ENCODE peak calls at places on chromosomes 7 and 10, in eight cellular contexts. O, V, Y, T, G, A, R and Q are unnamed samples.

GRCh38 chr10:93784059-93784458 is 26.3 kb downstream of the LGI1 start:
- DNase-seq in G (no peak), T (no peak), V (no peak), O (no peak), R (no peak), A (no peak), Y (no peak), Q (no peak)

GRCh38 chr7:18667466-18667865 is 171.9 kb downstream of the HDAC9 start:
- DNase-seq in T (no peak), O (peak), V (peak), A (no peak), G (peak), Y (no peak), R (peak), Q (peak)

GRCh38 chr10:103598654-103599115 is 105.2 kb downstream of the NEURL1 start:
- DNase-seq in O (peak), G (peak), T (peak), V (peak), Y (peak), A (no peak), R (peak), Q (no peak)

GRCh38 chr10:103736044-103736443 is 119.3 kb downstream of the SH3PXD2A start:
- DNase-seq in Y (no peak), A (no peak), T (no peak), O (no peak), V (no peak), R (no peak), G (no peak), Q (no peak)

GRCh38 chr7:7883394-7883793 is 85.2 kb upstream of the GLCCI1 start:
- DNase-seq in A (no peak), O (no peak), G (no peak), T (no peak), V (no peak), R (no peak), Y (no peak), Q (no peak)

GRCh38 chr7:80078159-80078731 is 56.4 kb upstream of the GNAI1 start:
- DNase-seq in O (peak), R (peak), Y (no peak), T (peak), G (peak), V (no peak), A (no peak), Q (no peak)

GRCh38 chr10:121956111-121957061 is 18.6 kb downstream of the NSMCE4A start:
- DNase-seq in O (no peak), V (no peak), T (no peak), A (no peak), R (peak), G (peak), Y (no peak), Q (no peak)

GRCh38 chr7:88546808-88547207 is 212.7 kb upstream of the ZNF804B start:
- DNase-seq in O (peak), V (peak), A (no peak), Y (peak), T (no peak), G (peak), R (peak), Q (no peak)

GRCh38 chr10:3473271-3473670 is 300.7 kb upstream of the PITRM1 start:
- DNase-seq in O (no peak), Y (no peak), V (no peak), A (no peak), G (no peak), T (no peak), R (no peak), Q (no peak)

GRCh38 chr7:42854521-42855118 is 57.2 kb downstream of the C7orf25 start:
- DNase-seq in R (no peak), T (no peak), G (no peak), O (no peak), A (no peak), Y (no peak), V (no peak), Q (no peak)

GRCh38 chr7:64087501-64087900 is 42.3 kb downstream of the ZNF727 start:
- DNase-seq in A (no peak), O (no peak), G (no peak), T (no peak), R (no peak), Y (no peak), V (no peak), Q (no peak)

GRCh38 chr7:131544021-131544420 is 12.4 kb downstream of the PODXL start:
- DNase-seq in A (no peak), R (no peak), O (no peak), V (no peak), G (no peak), Y (no peak), T (no peak), Q (no peak)